ENCODE peak calls at places on chromosomes 13 and 19, in ten cellular contexts. R is psoas muscle; F is heart right ventricle; B is ascending aorta; A is brain microvascular endothelial cell; G is CD8-positive, alpha-beta T cell; S is AG04449; M is tibial nerve; C is heart left ventricle; P is left lung. I is an unnamed sample.

GRCh38 chr13:51225034-51225433 is 2.8 kb downstream of the FAM124A start:
- DNase-seq in C (no peak), F (no peak), A (no peak), S (no peak), B (no peak), R (no peak), G (no peak), P (no peak), M (no peak), I (no peak)

GRCh38 chr13:61727714-61728275 is 312.1 kb upstream of the PCDH20 start:
- DNase-seq in C (no peak), G (no peak), P (no peak), F (no peak), M (no peak), B (no peak), S (no peak), R (no peak), A (no peak), I (no peak)

GRCh38 chr19:51614789-51615188 is 15.4 kb downstream of the SIGLEC5 start:
- DNase-seq in B (no peak), C (no peak), M (no peak), F (no peak), G (no peak), S (no peak), A (no peak), P (no peak), R (no peak), I (no peak)

GRCh38 chr19:51712461-51713081 is 11.2 kb downstream of the HAS1 start:
- DNase-seq in F (no peak), M (no peak), G (no peak), P (no peak), B (no peak), C (no peak), R (no peak), A (no peak), S (no peak), I (no peak)

GRCh38 chr19:42317535-42317934 is 4.4 kb downstream of the TMEM145 start:
- DNase-seq in A (no peak), R (no peak), M (no peak), B (no peak), S (no peak), P (no peak), F (no peak), G (no peak), C (no peak), I (no peak)

GRCh38 chr19:10089801-10090375 is 3.8 kb downstream of the SHFL start:
- DNase-seq in G (no peak), B (no peak), M (no peak), A (no peak), R (no peak), C (no peak), P (no peak), F (no peak), S (no peak), I (no peak)

GRCh38 chr13:106129993-106130392 is 405.5 kb downstream of the EFNB2 start:
- DNase-seq in M (no peak), G (no peak), A (no peak), C (no peak), R (no peak), P (no peak), B (no peak), F (no peak), S (no peak), I (no peak)

GRCh38 chr13:111912453-111912866 is 154.5 kb upstream of the SOX1 start:
- DNase-seq in M (no peak), P (no peak), A (no peak), G (no peak), F (no peak), B (no peak), C (no peak), R (no peak), S (no peak), I (peak; percentile 73)

GRCh38 chr19:6414793-6415591 is 9.6 kb downstream of the KHSRP start:
- DNase-seq in B (no peak), R (no peak), P (peak; percentile 73), S (no peak), F (no peak), C (no peak), G (no peak), A (no peak), M (no peak), I (no peak)

GRCh38 chr19:6412111-6412999 is 12.3 kb downstream of the KHSRP start:
- DNase-seq in S (no peak), G (peak; percentile 34), M (no peak), A (peak; percentile 2), P (no peak), R (no peak), C (no peak), B (no peak), F (no peak), I (no peak)

GRCh38 chr19:6413291-6413690 is 11.3 kb downstream of the KHSRP start:
- DNase-seq in S (no peak), R (no peak), M (no peak), P (no peak), G (no peak), B (no peak), A (no peak), C (no peak), F (no peak), I (no peak)

GRCh38 chr19:6414033-6414643 is 10.5 kb downstream of the KHSRP start:
- DNase-seq in G (no peak), P (no peak), F (no peak), R (no peak), S (no peak), A (no peak), M (no peak), B (no peak), C (no peak), I (no peak)

DNA sequence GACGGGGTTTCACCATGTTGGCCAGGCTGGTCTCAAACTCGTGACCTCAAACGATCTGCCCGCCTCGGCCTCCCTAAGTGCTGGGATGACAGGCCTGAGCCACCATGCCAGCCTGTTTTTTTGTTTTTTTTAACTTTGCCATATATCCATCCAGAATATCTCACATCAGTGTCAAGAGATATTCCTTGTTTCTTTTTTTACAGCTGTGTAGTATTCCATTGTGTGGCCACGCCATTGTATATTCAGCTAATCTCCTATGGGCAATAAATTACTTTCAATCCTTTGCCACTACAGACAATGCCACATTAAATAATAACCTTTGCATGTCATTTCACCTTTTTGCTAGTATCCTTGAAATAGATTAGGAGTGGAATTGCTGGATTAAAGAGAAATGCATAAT is 15.3 kb downstream of the KHSRP start:
- DNase-seq in G (no peak), C (no peak), R (no peak), S (no peak), M (no peak), P (no peak), B (no peak), A (no peak), F (no peak), I (no peak)
- TF ChIP-seq CTCF in G (no peak), C (no peak), R (no peak), S (no peak), M (no peak), P (no peak), B (no peak), A (no peak), F (no peak), I (no peak)

GRCh38 chr19:12833747-12834417 is 497 bp downstream of the RTBDN start:
- DNase-seq in R (no peak), S (no peak), P (peak; percentile 81), G (peak; percentile 26), A (no peak), C (no peak), F (peak; percentile 22), B (no peak), M (no peak), I (no peak)

GRCh38 chr19:12836529-12836863 is 1.8 kb upstream of the MAST1 start:
- DNase-seq in R (no peak), P (no peak), G (no peak), C (no peak), A (no peak), F (no peak), M (no peak), B (no peak), S (no peak), I (no peak)

GRCh38 chr19:12833418-12833746 is 997 bp downstream of the RTBDN start:
- DNase-seq in C (no peak), F (no peak), S (no peak), A (no peak), P (no peak), M (no peak), G (no peak), R (no peak), B (no peak), I (no peak)

GRCh38 chr19:12834976-12835757 is 788 bp upstream of the RTBDN start:
- DNase-seq in C (no peak), B (no peak), S (no peak), P (no peak), A (no peak), G (no peak), F (peak; percentile 19), M (no peak), R (no peak), I (no peak)

DNA sequence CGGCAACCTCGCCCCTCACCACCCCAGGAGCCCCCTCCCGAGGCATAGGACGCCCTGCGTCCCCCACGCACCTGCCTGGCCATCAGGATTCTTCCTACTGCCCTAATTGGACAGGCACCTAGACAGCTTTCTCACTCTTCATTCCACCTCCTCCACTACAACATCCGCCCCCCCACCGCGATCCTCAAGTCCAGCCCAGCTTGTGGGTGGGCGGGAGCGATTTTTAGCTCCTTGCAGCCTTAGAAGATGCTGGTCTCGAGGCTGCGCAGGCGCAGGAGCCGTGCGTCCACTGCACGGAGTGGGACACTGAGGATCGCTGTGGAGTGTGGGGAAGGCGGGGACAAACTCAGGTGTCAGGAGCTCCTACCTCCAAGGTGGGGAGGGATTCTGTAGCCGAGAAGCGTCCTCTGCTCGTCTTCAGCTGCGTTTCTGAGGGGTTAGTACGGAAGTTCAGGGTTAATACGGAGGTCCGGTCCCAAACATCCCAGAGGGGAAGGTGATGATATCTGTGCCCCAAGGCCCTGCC is at the start of gene RTBDN:
- DNase-seq in M (no peak), G (no peak), C (no peak), S (no peak), P (no peak), R (no peak), B (no peak), A (no peak), F (no peak), I (no peak)
- H3K4me3 ChIP-seq in M (peak within 1 kb of the TSS; percentile 4), G (no peak within 1 kb of the TSS), C (peak within 1 kb of the TSS; percentile 55), S (peak within 1 kb of the TSS; percentile 52), P (peak within 1 kb of the TSS; percentile 21), R (peak within 1 kb of the TSS; percentile 56), B (peak within 1 kb of the TSS; percentile 58), A (peak within 1 kb of the TSS; percentile 41), F (peak within 1 kb of the TSS; percentile 33), I (no peak within 1 kb of the TSS)

DNA sequence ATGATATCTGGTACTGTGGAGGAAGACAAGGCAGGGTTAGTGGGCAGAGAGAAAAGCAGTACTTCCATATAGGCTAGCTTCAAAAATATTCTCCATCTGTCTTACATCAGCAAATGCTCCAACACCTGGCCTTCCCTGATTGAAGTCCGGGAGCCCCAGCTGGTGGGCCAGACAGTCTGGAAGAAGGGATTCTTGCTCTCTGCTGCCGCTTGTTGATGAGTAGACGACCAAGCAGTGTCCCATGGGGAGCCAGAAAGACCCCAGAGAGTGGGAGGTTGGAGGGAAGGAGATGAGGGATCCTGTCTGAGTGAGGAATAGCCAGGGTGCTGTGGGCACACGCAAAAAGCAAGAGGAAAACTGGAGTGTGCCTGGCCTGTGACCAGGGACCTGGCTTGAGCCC is 95.1 kb downstream of the ATP8A2 start:
- DNase-seq in P (no peak), F (no peak), S (no peak), A (no peak), G (no peak), R (no peak), M (no peak), B (no peak), C (no peak), I (no peak)
- TF ChIP-seq CTCF in P (no peak), F (no peak), S (no peak), A (no peak), G (no peak), R (no peak), M (no peak), B (no peak), C (no peak), I (no peak)

GRCh38 chr13:49610176-49610575 is 18.1 kb upstream of the ARL11 start:
- DNase-seq in F (no peak), A (no peak), P (no peak), C (no peak), G (no peak), R (no peak), S (no peak), M (no peak), B (no peak), I (no peak)

GRCh38 chr13:49607761-49608160 is 20.5 kb upstream of the ARL11 start:
- DNase-seq in S (no peak), F (no peak), R (no peak), A (no peak), P (no peak), B (no peak), C (no peak), M (no peak), G (no peak), I (no peak)

GRCh38 chr13:49608932-49609331 is 19.4 kb upstream of the ARL11 start:
- DNase-seq in F (no peak), C (no peak), B (no peak), R (no peak), M (no peak), S (no peak), P (no peak), A (no peak), G (no peak), I (no peak)

GRCh38 chr13:49604570-49604969 is 19.2 kb upstream of the RCBTB1 start:
- DNase-seq in A (no peak), B (no peak), P (no peak), S (no peak), G (no peak), F (no peak), R (no peak), C (no peak), M (no peak), I (no peak)

DNA sequence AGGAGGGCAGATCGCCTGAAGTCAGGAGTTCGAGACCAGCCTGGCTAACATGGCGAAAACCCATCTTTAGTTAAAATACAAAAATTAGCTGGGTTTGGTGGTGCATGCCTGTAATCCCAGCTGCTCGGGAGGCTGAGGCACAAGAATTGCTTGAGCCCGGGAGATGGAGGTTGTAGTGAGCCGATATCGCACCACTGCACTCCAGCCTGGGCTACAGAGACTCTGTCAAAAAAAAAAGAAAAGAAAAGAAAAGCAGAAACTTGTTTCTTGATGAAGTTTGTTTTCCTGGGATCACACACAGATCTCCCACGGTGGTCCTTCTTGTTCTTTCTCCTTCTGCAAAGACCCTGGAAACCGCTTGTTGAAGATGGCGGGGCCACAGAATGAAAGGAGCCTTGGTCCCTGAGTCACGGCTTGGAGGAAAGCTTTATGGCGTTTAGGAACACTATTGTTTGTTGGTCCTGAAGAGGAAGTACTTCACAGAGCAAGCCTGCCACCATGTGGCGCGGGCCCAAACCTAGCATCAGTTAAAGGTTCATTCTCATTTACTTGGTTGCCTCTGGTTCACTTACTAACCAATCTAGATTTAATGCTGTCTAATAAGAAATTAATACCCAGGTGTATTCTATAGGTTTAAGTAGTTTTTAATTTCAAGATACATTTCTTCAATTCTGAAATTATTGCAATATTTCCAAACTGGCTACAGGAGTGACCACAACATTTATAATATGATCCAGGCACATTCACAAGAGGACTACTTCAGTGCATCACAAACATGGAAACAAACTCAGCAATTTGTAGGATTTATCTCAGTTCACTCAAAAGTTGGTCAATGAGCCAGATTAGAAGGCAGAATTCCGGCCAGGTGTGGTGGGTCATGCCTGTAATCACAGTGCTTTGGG is 21.3 kb upstream of the ARL11 start:
- DNase-seq in A (peak; percentile 88), P (peak; percentile 95), S (peak; percentile 44), R (peak; percentile 84), M (peak; percentile 84), F (peak; percentile 85), B (peak; percentile 53), G (peak; percentile 69), C (peak; percentile 90), I (peak; percentile 98)
- H3K4me3 ChIP-seq in A (peak overlapping the region; percentile 39), P (peak overlapping the region; percentile 8), S (peak overlapping the region; percentile 12), R (peak overlapping the region; percentile 54), M (no peak overlapping the region), F (no peak overlapping the region), B (peak overlapping the region; percentile 57), G (peak overlapping the region; percentile 40), C (peak overlapping the region; percentile 34), I (no peak overlapping the region)